ENCODE peak calls at places on chromosomes 13 and 19, in eight cellular contexts. One of them, this sample, is unnamed.

GRCh38 chr13:104773775-104774174 is 1707.6 kb upstream of the SLC10A2 start:
- DNase-seq in heart left ventricle: no peak
- DNase-seq in sigmoid colon: no peak
- DNase-seq in coronary artery: no peak
- DNase-seq in adipocyte: peak
- DNase-seq in neuronal stem cell: peak
- DNase-seq in naive thymus-derived CD4-positive, alpha-beta T cell: no peak
- DNase-seq in mucosa of descending colon: no peak
- DNase-seq in this sample: no peak

GRCh38 chr19:2575734-2576481 is 100.0 kb downstream of the GADD45B start:
- DNase-seq in heart left ventricle: peak
- DNase-seq in sigmoid colon: peak
- DNase-seq in coronary artery: peak
- DNase-seq in naive thymus-derived CD4-positive, alpha-beta T cell: no peak
- DNase-seq in mucosa of descending colon: peak
- DNase-seq in adipocyte: no peak
- DNase-seq in neuronal stem cell: no peak
- DNase-seq in this sample: no peak

GRCh38 chr19:53553159-53553558 is 15.2 kb downstream of the ZNF331 start:
- DNase-seq in sigmoid colon: no peak
- DNase-seq in neuronal stem cell: no peak
- DNase-seq in adipocyte: no peak
- DNase-seq in mucosa of descending colon: no peak
- DNase-seq in heart left ventricle: no peak
- DNase-seq in naive thymus-derived CD4-positive, alpha-beta T cell: no peak
- DNase-seq in coronary artery: no peak
- DNase-seq in this sample: no peak

GRCh38 chr19:9931629-9932028 is 4.7 kb downstream of the OLFM2 start:
- DNase-seq in coronary artery: no peak
- DNase-seq in heart left ventricle: no peak
- DNase-seq in sigmoid colon: no peak
- DNase-seq in mucosa of descending colon: no peak
- DNase-seq in neuronal stem cell: no peak
- DNase-seq in naive thymus-derived CD4-positive, alpha-beta T cell: no peak
- DNase-seq in adipocyte: no peak
- DNase-seq in this sample: no peak

GRCh38 chr13:112768795-112769411 is 79.1 kb downstream of the ATP11A start:
- DNase-seq in neuronal stem cell: no peak
- DNase-seq in coronary artery: no peak
- DNase-seq in mucosa of descending colon: no peak
- DNase-seq in heart left ventricle: peak
- DNase-seq in adipocyte: no peak
- DNase-seq in sigmoid colon: no peak
- DNase-seq in naive thymus-derived CD4-positive, alpha-beta T cell: no peak
- DNase-seq in this sample: peak

GRCh38 chr19:3670258-3670795 is 29.9 kb downstream of the PIP5K1C start:
- DNase-seq in naive thymus-derived CD4-positive, alpha-beta T cell: no peak
- DNase-seq in sigmoid colon: peak
- DNase-seq in mucosa of descending colon: peak
- DNase-seq in coronary artery: peak
- DNase-seq in heart left ventricle: peak
- DNase-seq in neuronal stem cell: no peak
- DNase-seq in adipocyte: peak
- DNase-seq in this sample: no peak

GRCh38 chr19:40666803-40667438 is 23.5 kb downstream of the NUMBL start:
- DNase-seq in heart left ventricle: no peak
- DNase-seq in neuronal stem cell: no peak
- DNase-seq in sigmoid colon: no peak
- DNase-seq in coronary artery: no peak
- DNase-seq in naive thymus-derived CD4-positive, alpha-beta T cell: no peak
- DNase-seq in adipocyte: no peak
- DNase-seq in mucosa of descending colon: no peak
- DNase-seq in this sample: no peak

GRCh38 chr19:35931161-35931873 is 4.9 kb upstream of the LRFN3 start:
- DNase-seq in mucosa of descending colon: peak
- DNase-seq in heart left ventricle: peak
- DNase-seq in sigmoid colon: peak
- DNase-seq in coronary artery: peak
- DNase-seq in naive thymus-derived CD4-positive, alpha-beta T cell: peak
- DNase-seq in adipocyte: peak
- DNase-seq in neuronal stem cell: peak
- DNase-seq in this sample: peak

GRCh38 chr19:6125571-6125989 is 9.9 kb upstream of the ACSBG2 start:
- DNase-seq in coronary artery: no peak
- DNase-seq in sigmoid colon: peak
- DNase-seq in naive thymus-derived CD4-positive, alpha-beta T cell: peak
- DNase-seq in mucosa of descending colon: peak
- DNase-seq in adipocyte: peak
- DNase-seq in heart left ventricle: peak
- DNase-seq in neuronal stem cell: no peak
- DNase-seq in this sample: peak

GRCh38 chr13:60448907-60449510 is 52.0 kb downstream of the TDRD3 start:
- DNase-seq in adipocyte: peak
- DNase-seq in sigmoid colon: no peak
- DNase-seq in naive thymus-derived CD4-positive, alpha-beta T cell: no peak
- DNase-seq in neuronal stem cell: peak
- DNase-seq in mucosa of descending colon: no peak
- DNase-seq in heart left ventricle: no peak
- DNase-seq in coronary artery: no peak
- DNase-seq in this sample: no peak

GRCh38 chr19:52007436-52007804 is 591 bp downstream of the ZNF615 start:
- DNase-seq in mucosa of descending colon: peak
- DNase-seq in adipocyte: no peak
- DNase-seq in heart left ventricle: no peak
- DNase-seq in naive thymus-derived CD4-positive, alpha-beta T cell: no peak
- DNase-seq in sigmoid colon: no peak
- DNase-seq in neuronal stem cell: peak
- DNase-seq in coronary artery: no peak
- DNase-seq in this sample: no peak

GRCh38 chr13:80649274-80649673 is 308.3 kb upstream of the SPRY2 start:
- DNase-seq in naive thymus-derived CD4-positive, alpha-beta T cell: no peak
- DNase-seq in mucosa of descending colon: no peak
- DNase-seq in heart left ventricle: no peak
- DNase-seq in adipocyte: no peak
- DNase-seq in neuronal stem cell: no peak
- DNase-seq in coronary artery: no peak
- DNase-seq in sigmoid colon: no peak
- DNase-seq in this sample: no peak

GRCh38 chr13:112722433-112723250 is 32.8 kb downstream of the ATP11A start:
- DNase-seq in heart left ventricle: peak
- DNase-seq in naive thymus-derived CD4-positive, alpha-beta T cell: no peak
- DNase-seq in neuronal stem cell: no peak
- DNase-seq in sigmoid colon: no peak
- DNase-seq in coronary artery: no peak
- DNase-seq in mucosa of descending colon: no peak
- DNase-seq in adipocyte: peak
- DNase-seq in this sample: no peak

GRCh38 chr19:29277107-29277506 is 64.2 kb upstream of the UQCRFS1 start:
- DNase-seq in coronary artery: peak
- DNase-seq in neuronal stem cell: no peak
- DNase-seq in naive thymus-derived CD4-positive, alpha-beta T cell: peak
- DNase-seq in heart left ventricle: no peak
- DNase-seq in mucosa of descending colon: no peak
- DNase-seq in sigmoid colon: peak
- DNase-seq in adipocyte: no peak
- DNase-seq in this sample: peak

GRCh38 chr13:109151255-109151654 is 521.8 kb downstream of the MYO16 start:
- DNase-seq in neuronal stem cell: no peak
- DNase-seq in mucosa of descending colon: no peak
- DNase-seq in adipocyte: no peak
- DNase-seq in naive thymus-derived CD4-positive, alpha-beta T cell: no peak
- DNase-seq in coronary artery: no peak
- DNase-seq in heart left ventricle: no peak
- DNase-seq in sigmoid colon: no peak
- DNase-seq in this sample: no peak

GRCh38 chr19:52028027-52028779 is at the start of gene ZNF614:
- DNase-seq in adipocyte: peak
- DNase-seq in mucosa of descending colon: peak
- DNase-seq in naive thymus-derived CD4-positive, alpha-beta T cell: peak
- DNase-seq in heart left ventricle: peak
- DNase-seq in coronary artery: peak
- DNase-seq in neuronal stem cell: peak
- DNase-seq in sigmoid colon: peak
- DNase-seq in this sample: peak

GRCh38 chr19:34260771-34261173 is 6.4 kb downstream of the GARRE1 start:
- DNase-seq in naive thymus-derived CD4-positive, alpha-beta T cell: no peak
- DNase-seq in sigmoid colon: no peak
- DNase-seq in coronary artery: no peak
- DNase-seq in adipocyte: peak
- DNase-seq in heart left ventricle: no peak
- DNase-seq in mucosa of descending colon: no peak
- DNase-seq in neuronal stem cell: no peak
- DNase-seq in this sample: no peak

GRCh38 chr13:78978381-78978998 is 319.5 kb upstream of the OBI1 start:
- DNase-seq in heart left ventricle: no peak
- DNase-seq in adipocyte: peak
- DNase-seq in coronary artery: no peak
- DNase-seq in mucosa of descending colon: no peak
- DNase-seq in neuronal stem cell: peak
- DNase-seq in sigmoid colon: no peak
- DNase-seq in naive thymus-derived CD4-positive, alpha-beta T cell: peak
- DNase-seq in this sample: peak

GRCh38 chr19:4390017-4390861 is 10.1 kb downstream of the SH3GL1 start:
- DNase-seq in adipocyte: no peak
- DNase-seq in naive thymus-derived CD4-positive, alpha-beta T cell: no peak
- DNase-seq in mucosa of descending colon: no peak
- DNase-seq in coronary artery: no peak
- DNase-seq in heart left ventricle: peak
- DNase-seq in neuronal stem cell: no peak
- DNase-seq in sigmoid colon: no peak
- DNase-seq in this sample: no peak

DNA sequence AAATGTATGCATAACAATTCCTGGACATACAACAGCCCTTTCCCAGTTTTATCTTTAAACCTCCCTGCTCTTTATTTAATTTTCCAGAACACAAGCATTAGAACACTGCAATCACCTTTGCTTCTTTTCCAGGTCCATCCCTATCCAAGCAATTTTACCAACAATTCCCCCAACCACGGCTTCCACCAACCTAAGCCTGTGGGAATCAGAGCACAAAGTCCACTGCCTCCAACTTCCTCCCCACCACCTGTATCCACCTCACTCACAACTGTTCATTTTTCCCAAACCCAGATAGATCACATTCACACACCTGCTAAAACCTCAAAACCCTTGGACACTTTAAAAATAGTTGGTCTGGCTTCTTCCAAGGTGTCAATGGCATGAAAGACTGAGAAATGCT is 39.5 kb downstream of the FOXO1 start:
- DNase-seq in sigmoid colon: no peak
- DNase-seq in naive thymus-derived CD4-positive, alpha-beta T cell: no peak
- DNase-seq in heart left ventricle: no peak
- DNase-seq in coronary artery: no peak
- DNase-seq in adipocyte: no peak
- DNase-seq in mucosa of descending colon: no peak
- DNase-seq in neuronal stem cell: no peak
- DNase-seq in this sample: no peak
- H3K4me3 ChIP-seq in sigmoid colon: no peak
- H3K4me3 ChIP-seq in naive thymus-derived CD4-positive, alpha-beta T cell: no peak
- H3K4me3 ChIP-seq in heart left ventricle: no peak
- H3K4me3 ChIP-seq in coronary artery: no peak
- H3K4me3 ChIP-seq in adipocyte: no peak
- H3K4me3 ChIP-seq in mucosa of descending colon: no peak
- H3K4me3 ChIP-seq in neuronal stem cell: no peak
- H3K4me3 ChIP-seq in this sample: no peak

DNA sequence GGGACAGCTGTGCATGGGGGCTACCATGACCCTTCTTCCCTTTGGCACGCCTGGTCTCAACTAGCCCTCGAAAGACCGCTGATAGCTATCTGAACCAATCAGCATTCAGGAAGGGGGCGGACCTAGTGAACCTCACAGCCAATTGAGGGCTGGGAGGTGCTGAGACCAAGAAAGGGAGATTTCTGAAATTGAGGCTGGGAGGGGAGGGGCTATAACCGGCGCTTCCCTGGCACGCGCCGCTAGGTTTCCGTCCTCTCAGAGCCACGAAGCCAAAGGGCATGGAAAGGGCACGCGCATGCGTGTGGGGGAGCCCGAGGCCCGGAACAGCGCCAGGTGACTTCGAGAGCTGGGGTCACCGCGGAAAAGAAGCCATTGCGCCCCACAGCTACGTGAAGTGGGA is 4.2 kb upstream of the PAFAH1B3 start:
- DNase-seq in mucosa of descending colon: no peak
- DNase-seq in heart left ventricle: no peak
- DNase-seq in naive thymus-derived CD4-positive, alpha-beta T cell: no peak
- DNase-seq in sigmoid colon: no peak
- DNase-seq in adipocyte: no peak
- DNase-seq in coronary artery: no peak
- DNase-seq in neuronal stem cell: no peak
- DNase-seq in this sample: no peak
- H3K4me3 ChIP-seq in mucosa of descending colon: no peak
- H3K4me3 ChIP-seq in heart left ventricle: no peak
- H3K4me3 ChIP-seq in naive thymus-derived CD4-positive, alpha-beta T cell: no peak
- H3K4me3 ChIP-seq in sigmoid colon: no peak
- H3K4me3 ChIP-seq in adipocyte: no peak
- H3K4me3 ChIP-seq in coronary artery: no peak
- H3K4me3 ChIP-seq in neuronal stem cell: no peak
- H3K4me3 ChIP-seq in this sample: no peak

GRCh38 chr19:50569938-50570540 is 1.8 kb upstream of the LRRC4B start:
- DNase-seq in adipocyte: no peak
- DNase-seq in naive thymus-derived CD4-positive, alpha-beta T cell: no peak
- DNase-seq in coronary artery: no peak
- DNase-seq in neuronal stem cell: no peak
- DNase-seq in mucosa of descending colon: no peak
- DNase-seq in heart left ventricle: no peak
- DNase-seq in sigmoid colon: no peak
- DNase-seq in this sample: no peak

GRCh38 chr19:50567882-50568281 is 353 bp downstream of the LRRC4B start:
- DNase-seq in naive thymus-derived CD4-positive, alpha-beta T cell: no peak
- DNase-seq in mucosa of descending colon: no peak
- DNase-seq in adipocyte: no peak
- DNase-seq in coronary artery: no peak
- DNase-seq in heart left ventricle: no peak
- DNase-seq in neuronal stem cell: no peak
- DNase-seq in sigmoid colon: no peak
- DNase-seq in this sample: no peak

GRCh38 chr19:50569023-50569697 is 925 bp upstream of the LRRC4B start:
- DNase-seq in adipocyte: no peak
- DNase-seq in coronary artery: no peak
- DNase-seq in heart left ventricle: no peak
- DNase-seq in sigmoid colon: no peak
- DNase-seq in neuronal stem cell: no peak
- DNase-seq in mucosa of descending colon: no peak
- DNase-seq in naive thymus-derived CD4-positive, alpha-beta T cell: no peak
- DNase-seq in this sample: no peak

GRCh38 chr19:50567052-50567841 is 988 bp downstream of the LRRC4B start:
- DNase-seq in naive thymus-derived CD4-positive, alpha-beta T cell: no peak
- DNase-seq in sigmoid colon: no peak
- DNase-seq in mucosa of descending colon: no peak
- DNase-seq in neuronal stem cell: peak
- DNase-seq in heart left ventricle: no peak
- DNase-seq in adipocyte: no peak
- DNase-seq in coronary artery: no peak
- DNase-seq in this sample: no peak

GRCh38 chr19:50568321-50569022 is at the start of gene LRRC4B:
- DNase-seq in mucosa of descending colon: no peak
- DNase-seq in neuronal stem cell: no peak
- DNase-seq in heart left ventricle: no peak
- DNase-seq in naive thymus-derived CD4-positive, alpha-beta T cell: no peak
- DNase-seq in adipocyte: peak
- DNase-seq in sigmoid colon: no peak
- DNase-seq in coronary artery: no peak
- DNase-seq in this sample: no peak
- H3K4me3 ChIP-seq in mucosa of descending colon: no peak
- H3K4me3 ChIP-seq in neuronal stem cell: peak
- H3K4me3 ChIP-seq in heart left ventricle: peak
- H3K4me3 ChIP-seq in naive thymus-derived CD4-positive, alpha-beta T cell: no peak
- H3K4me3 ChIP-seq in adipocyte: no peak
- H3K4me3 ChIP-seq in sigmoid colon: peak
- H3K4me3 ChIP-seq in coronary artery: peak
- H3K4me3 ChIP-seq in this sample: no peak

GRCh38 chr19:1437609-1438008 is 587 bp upstream of the RPS15 start:
- DNase-seq in coronary artery: no peak
- DNase-seq in mucosa of descending colon: no peak
- DNase-seq in adipocyte: no peak
- DNase-seq in neuronal stem cell: no peak
- DNase-seq in heart left ventricle: no peak
- DNase-seq in naive thymus-derived CD4-positive, alpha-beta T cell: no peak
- DNase-seq in sigmoid colon: no peak
- DNase-seq in this sample: no peak
- H3K4me3 ChIP-seq in coronary artery: peak
- H3K4me3 ChIP-seq in mucosa of descending colon: no peak
- H3K4me3 ChIP-seq in adipocyte: peak
- H3K4me3 ChIP-seq in neuronal stem cell: no peak
- H3K4me3 ChIP-seq in heart left ventricle: peak
- H3K4me3 ChIP-seq in naive thymus-derived CD4-positive, alpha-beta T cell: no peak
- H3K4me3 ChIP-seq in sigmoid colon: peak
- H3K4me3 ChIP-seq in this sample: peak

This sample was measured in effector memory CD4-positive, alpha-beta T cell.